ENCODE peak calls at places on chromosomes 13 and 19, in nine cellular contexts. R is stimulated activated CD8-positive, alpha-beta memory T cell treated with anti-CD3 and anti-CD28 coated beads, Interleukin-12 subunit alpha, Interleukin-12 subunit beta, amount 100 ng/mL, for 1 hour; K is T-cell; Y is brain microvascular endothelial cell; F is A549; H is epithelial cell of esophagus; M is anterior cingulate cortex; Z is neural crest cell; S is ascending aorta. I is an unnamed sample.

GRCh38 chr13:97499181-97499580 is 65.2 kb downstream of the RAP2A start:
- DNase-seq in R (no peak), K (no peak), Y (no peak), F (no peak), H (no peak), M (no peak), Z (no peak), S (no peak), I (no peak)

GRCh38 chr19:23002690-23003422 is at the start of gene ZNF728:
- DNase-seq in R (no peak), K (no peak), Y (no peak), F (no peak), H (no peak), M (peak), Z (no peak), S (peak), I (peak)

GRCh38 chr13:110480161-110480560 is 81.4 kb downstream of the RAB20 start:
- DNase-seq in R (no peak), K (no peak), Y (no peak), F (no peak), H (no peak), M (no peak), Z (no peak), S (no peak), I (no peak)

GRCh38 chr19:51664131-51664530 is 17.5 kb upstream of the SIGLEC14 start:
- DNase-seq in R (no peak), K (no peak), Y (no peak), F (no peak), H (no peak), M (no peak), Z (no peak), S (no peak), I (no peak)

GRCh38 chr19:4976412-4977298 is 7.7 kb downstream of the KDM4B start:
- DNase-seq in R (no peak), K (no peak), Y (no peak), F (peak), H (peak), M (peak), Z (no peak), S (peak), I (peak)

GRCh38 chr19:9945319-9945966 is 9.1 kb upstream of the OLFM2 start:
- DNase-seq in R (no peak), K (no peak), Y (peak), F (peak), H (peak), M (peak), Z (no peak), S (peak), I (no peak)

GRCh38 chr13:32164622-32165268 is 133.2 kb downstream of the FRY start:
- DNase-seq in R (no peak), K (peak), Y (peak), F (peak), H (peak), M (no peak), Z (peak), S (no peak), I (no peak)

GRCh38 chr13:32984857-32985626 is 31.2 kb upstream of the KL start:
- DNase-seq in R (no peak), K (no peak), Y (no peak), F (peak), H (peak), M (no peak), Z (no peak), S (no peak), I (no peak)

GRCh38 chr19:2302319-2303208 is 5.4 kb downstream of the LINGO3 start:
- DNase-seq in R (no peak), K (peak), Y (peak), F (no peak), H (no peak), M (no peak), Z (peak), S (no peak), I (no peak)

GRCh38 chr19:33444238-33444992 is 70.9 kb downstream of the CEBPG start:
- DNase-seq in R (no peak), K (no peak), Y (no peak), F (no peak), H (no peak), M (no peak), Z (no peak), S (no peak), I (no peak)

GRCh38 chr19:35380450-35381124 is 9.7 kb downstream of the GPR42 start:
- DNase-seq in R (no peak), K (no peak), Y (no peak), F (no peak), H (no peak), M (no peak), Z (no peak), S (no peak), I (no peak)

GRCh38 chr19:23991170-23991569 is 76.5 kb downstream of the ZNF726 start:
- DNase-seq in R (no peak), K (peak), Y (peak), F (peak), H (peak), M (no peak), Z (no peak), S (no peak), I (no peak)

I was measured in substantia nigra.